ENCODE peak calls at places on chromosomes 16 and 17, in four cellular contexts. R is A549, Z is K562, S is HepG2. N is an unnamed sample.

GRCh38 chr17:40076595-40076994 is 13.8 kb downstream of the THRA start:
- DNase-seq in R (no peak), Z (no peak), S (no peak), N (no peak)

GRCh38 chr17:44348234-44348987 is 3.3 kb downstream of the GRN start:
- DNase-seq in R (no peak), Z (no peak), S (no peak), N (no peak)

GRCh38 chr17:37691807-37692206 is 48.6 kb upstream of the DDX52 start:
- DNase-seq in R (no peak), Z (no peak), S (no peak), N (no peak)

GRCh38 chr16:3019594-3020246 is 448 bp upstream of the TNFRSF12A start:
- DNase-seq in R (no peak), Z (no peak), S (no peak), N (no peak)

GRCh38 chr17:70295329-70295728 is 126.0 kb downstream of the KCNJ2 start:
- DNase-seq in R (no peak), Z (no peak), S (no peak), N (no peak)

GRCh38 chr16:48054881-48055601 is 100.8 kb downstream of the ABCC12 start:
- DNase-seq in R (peak; percentile 30), Z (peak; percentile 43), S (peak; percentile 35), N (peak; percentile 66)

GRCh38 chr17:48107137-48108055 is at the start of gene SNX11:
- DNase-seq in R (peak; percentile 93), Z (peak; percentile 91), S (peak; percentile 90), N (peak; percentile 97)

GRCh38 chr16:74896389-74897370 is 88.2 kb downstream of the WDR59 start:
- DNase-seq in R (peak; percentile 60), Z (peak; percentile 25), S (no peak), N (no peak)

GRCh38 chr17:17909078-17909477 is 63.1 kb downstream of the TOM1L2 start:
- DNase-seq in R (no peak), Z (no peak), S (no peak), N (no peak)

GRCh38 chr16:75420987-75421819 is 12.1 kb downstream of the CFDP1 start:
- DNase-seq in R (no peak), Z (peak; percentile 42), S (peak; percentile 73), N (peak; percentile 86)

GRCh38 chr17:47208744-47209488 is at the start of gene MYL4:
- DNase-seq in R (no peak), Z (peak; percentile 67), S (no peak), N (no peak)

GRCh38 chr16:10178079-10178478 is 4.1 kb downstream of the GRIN2A start:
- DNase-seq in R (no peak), Z (peak; percentile 17), S (no peak), N (no peak)

GRCh38 chr17:20954794-20955193 is 88.0 kb downstream of the USP22 start:
- DNase-seq in R (no peak), Z (no peak), S (no peak), N (no peak)

GRCh38 chr16:3467920-3468319 is 24.4 kb downstream of the NAA60 start:
- DNase-seq in R (no peak), Z (no peak), S (no peak), N (no peak)

GRCh38 chr16:63130942-63131341 is 1094.7 kb upstream of the CDH8 start:
- DNase-seq in R (no peak), Z (no peak), S (no peak), N (no peak)

GRCh38 chr17:77400445-77400870 is 259.7 kb downstream of the SEC14L1 start:
- DNase-seq in R (no peak), Z (peak; percentile 50), S (no peak), N (peak; percentile 67)

GRCh38 chr16:5025171-5025632 is 8.5 kb downstream of the NAGPA start:
- DNase-seq in R (peak; percentile 49), Z (no peak), S (no peak), N (peak; percentile 85)

GRCh38 chr16:27335349-27336052 is 21.7 kb downstream of the IL4R start:
- DNase-seq in R (no peak), Z (no peak), S (no peak), N (no peak)

GRCh38 chr16:86049641-86050040 is 150.7 kb downstream of the IRF8 start:
- DNase-seq in R (no peak), Z (no peak), S (no peak), N (no peak)

GRCh38 chr17:17698371-17698770 is 17.1 kb downstream of the RAI1 start:
- DNase-seq in R (no peak), Z (no peak), S (no peak), N (peak; percentile 42)

GRCh38 chr16:86975445-86975844 is 341.7 kb downstream of the C16orf95 start:
- DNase-seq in R (peak; percentile 64), Z (peak; percentile 69), S (no peak), N (peak; percentile 60)

GRCh38 chr17:57697891-57698708 is 47.0 kb downstream of the CCDC182 start:
- DNase-seq in R (no peak), Z (no peak), S (peak; percentile 59), N (no peak)

GRCh38 chr16:6600167-6600566 is 732.5 kb upstream of the RBFOX1 start:
- DNase-seq in R (no peak), Z (no peak), S (no peak), N (no peak)

GRCh38 chr16:17784073-17784472 is 313.3 kb upstream of the XYLT1 start:
- DNase-seq in R (no peak), Z (peak; percentile 32), S (peak; percentile 21), N (peak; percentile 35)

GRCh38 chr17:3890082-3890892 is 2.6 kb downstream of the CAMKK1 start:
- DNase-seq in R (peak; percentile 98), Z (peak; percentile 24), S (no peak), N (no peak)

GRCh38 chr16:68985268-68985667 is 120.2 kb upstream of the HAS3 start:
- DNase-seq in R (no peak), Z (no peak), S (no peak), N (no peak)

GRCh38 chr17:58319181-58320162 is 9.1 kb downstream of the TSPOAP1 start:
- DNase-seq in R (no peak), Z (no peak), S (no peak), N (peak; percentile 6)

GRCh38 chr17:53900951-53901350 is 78.2 kb downstream of the KIF2B start:
- DNase-seq in R (no peak), Z (no peak), S (no peak), N (no peak)

GRCh38 chr17:38674013-38674748 is 576 bp downstream of the EPOP start:
- DNase-seq in R (peak; percentile 35), Z (peak; percentile 63), S (no peak), N (peak; percentile 41)

GRCh38 chr16:2466667-2467300 is 4.3 kb upstream of the NTN3 start:
- DNase-seq in R (no peak), Z (no peak), S (no peak), N (no peak)

GRCh38 chr17:7862692-7863437 is 5.1 kb downstream of the CYB5D1 start:
- DNase-seq in R (peak; percentile 65), Z (peak; percentile 48), S (peak; percentile 91), N (peak; percentile 77)

GRCh38 chr16:11379420-11379819 is 34.2 kb downstream of the RMI2 start:
- DNase-seq in R (no peak), Z (no peak), S (no peak), N (no peak)
- TF ChIP-seq HMGXB4 in R (no peak), Z (no peak), S (no peak), N (no peak)

GRCh38 chr16:1180772-1181714 is 28.1 kb downstream of the CACNA1H start:
- DNase-seq in R (no peak), Z (no peak), S (no peak), N (no peak)
- TF ChIP-seq HMGXB4 in R (no peak), Z (no peak), S (no peak), N (no peak)

GRCh38 chr17:76264755-76265623 is at the start of gene UBALD2:
- DNase-seq in R (peak; percentile 100), Z (peak; percentile 97), S (peak; percentile 98), N (peak; percentile 99)
- TF ChIP-seq HMGXB4 in R (no peak), Z (no peak), S (peak; percentile 46), N (no peak)

DNA sequence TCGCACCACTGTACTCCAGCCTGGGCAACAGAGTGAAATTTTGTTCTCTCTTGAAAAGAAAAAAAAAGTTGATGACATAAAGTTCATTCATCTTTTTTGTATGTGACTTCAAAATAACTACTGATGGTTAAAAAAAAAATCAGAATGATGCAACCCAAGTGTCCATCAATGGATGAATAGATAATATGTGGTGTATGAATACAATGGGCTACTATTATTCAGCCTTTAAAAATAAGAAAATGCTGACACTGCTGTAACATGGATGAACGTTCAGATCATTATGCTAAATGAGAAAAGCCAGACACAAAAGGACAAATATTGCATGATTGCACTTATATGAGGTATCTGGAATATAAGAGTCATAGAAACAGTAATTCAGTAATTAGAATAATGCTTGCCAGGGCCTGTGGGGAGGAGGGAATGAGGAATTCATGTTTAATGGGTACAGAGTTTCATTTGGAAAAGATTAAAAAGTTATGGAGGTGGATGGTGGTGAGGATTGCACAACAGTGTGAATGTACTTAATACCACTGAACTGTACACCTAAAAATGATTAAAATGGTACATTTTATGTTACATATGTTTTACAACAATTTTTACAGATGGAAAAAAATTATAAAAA is 25.4 kb downstream of the TENT4B start:
- DNase-seq in R (no peak), Z (no peak), S (no peak), N (no peak)
- TF ChIP-seq HMGXB4 in R (no peak), Z (no peak), S (no peak), N (no peak)

GRCh38 chr17:64146418-64147109 is 16.6 kb upstream of the ERN1 start:
- DNase-seq in R (peak; percentile 31), Z (peak; percentile 69), S (peak; percentile 52), N (peak; percentile 28)
- TF ChIP-seq HMGXB4 in R (no peak), Z (peak; percentile 80), S (no peak), N (peak; percentile 7)

DNA sequence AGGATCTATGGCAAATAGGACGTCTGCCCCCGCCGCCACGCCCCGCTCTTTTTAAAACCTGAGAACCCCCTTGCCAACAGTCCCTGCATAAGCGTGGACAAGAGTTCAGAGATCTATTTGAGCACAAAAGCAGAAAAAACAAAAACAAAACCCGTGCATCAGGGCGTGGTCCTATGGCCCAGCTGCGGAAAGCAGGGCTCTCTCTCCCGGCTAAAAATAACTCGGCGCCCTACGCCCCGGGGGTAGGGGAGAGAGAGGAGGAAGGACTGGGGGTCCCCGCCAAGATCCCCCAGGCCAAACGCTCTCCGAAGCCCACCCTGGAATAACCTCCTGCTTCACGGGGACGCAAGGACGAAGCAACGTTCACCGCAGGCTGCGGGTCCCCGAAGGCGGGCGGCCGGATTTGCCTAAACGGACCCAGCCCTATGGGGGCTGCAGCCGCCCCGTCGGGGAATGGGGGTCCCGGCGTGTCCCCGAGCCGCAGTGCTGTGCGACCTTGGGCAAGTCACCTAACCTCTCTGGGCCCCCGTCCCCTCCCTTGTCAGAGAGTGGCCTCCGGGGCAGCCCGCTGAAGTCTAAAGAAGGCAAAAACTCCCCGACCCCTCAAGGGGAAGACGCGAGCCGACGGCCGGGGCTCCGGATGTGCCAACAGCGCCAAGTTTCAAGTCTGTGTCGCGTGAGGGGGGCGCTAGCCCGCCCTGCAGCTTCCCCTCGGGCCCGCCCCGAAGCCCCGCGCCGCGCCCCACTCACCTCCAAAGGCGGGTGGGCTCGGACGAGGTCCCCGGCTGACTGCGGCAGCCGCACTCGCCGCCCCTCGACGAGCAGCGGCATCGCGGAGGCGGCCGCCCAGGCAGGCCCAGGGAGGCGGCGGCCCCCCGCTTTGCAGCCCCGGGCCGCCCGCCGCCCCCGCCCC is 477 bp downstream of the NTAN1 start:
- DNase-seq in R (peak; percentile 30), Z (peak; percentile 27), S (peak; percentile 34), N (peak; percentile 69)
- TF ChIP-seq HMGXB4 in R (no peak), Z (no peak), S (peak; percentile 77), N (peak; percentile 43)

GRCh38 chr16:57647136-57647875 is 18.9 kb downstream of the ADGRG1 start:
- DNase-seq in R (no peak), Z (no peak), S (no peak), N (no peak)
- TF ChIP-seq HMGXB4 in R (no peak), Z (no peak), S (no peak), N (no peak)

GRCh38 chr17:45370949-45371413 is 54.2 kb upstream of the MAP3K14 start:
- DNase-seq in R (peak; percentile 48), Z (no peak), S (no peak), N (peak; percentile 1)
- TF ChIP-seq HMGXB4 in R (no peak), Z (no peak), S (no peak), N (no peak)

GRCh38 chr17:41864498-41864836 is 756 bp downstream of the KLHL11 start:
- DNase-seq in R (no peak), Z (no peak), S (no peak), N (peak; percentile 62)
- TF ChIP-seq HMGXB4 in R (no peak), Z (no peak), S (no peak), N (no peak)